ENCODE peak calls at places on chromosome 20, in ten cellular contexts. M is cardiac muscle cell; Z is HT1080; K is omental fat pad; B is NT2/D1; T is naive thymus-derived CD4-positive, alpha-beta T cell; X is breast epithelium; Y is mesenchymal stem cell; C is posterior vena cava; O is epithelial cell of proximal tubule. P is an unnamed sample.

GRCh38 chr20:59792300-59792699 is 141.1 kb downstream of the SYCP2 start:
- DNase-seq in B (no peak), Y (no peak), K (no peak), X (no peak), C (no peak), T (no peak), Z (no peak), M (no peak), O (no peak), P (no peak)

GRCh38 chr20:4949833-4950178 is 51.5 kb downstream of the SLC23A2 start:
- DNase-seq in X (no peak), T (no peak), K (no peak), B (no peak), M (peak), Z (no peak), C (no peak), Y (peak), O (no peak), P (no peak)

GRCh38 chr20:6140947-6141346 is 18.1 kb upstream of the FERMT1 start:
- DNase-seq in K (no peak), O (no peak), Y (peak), B (no peak), M (no peak), X (no peak), T (no peak), C (no peak), Z (peak), P (no peak)

GRCh38 chr20:44212792-44213191 is 2.2 kb upstream of the OSER1 start:
- DNase-seq in Y (no peak), K (no peak), Z (peak), T (no peak), O (no peak), X (no peak), B (no peak), M (no peak), C (no peak), P (no peak)

GRCh38 chr20:8229090-8229489 is 97.0 kb downstream of the PLCB1 start:
- DNase-seq in K (no peak), X (no peak), C (no peak), O (no peak), M (no peak), Z (no peak), Y (no peak), B (no peak), T (no peak), P (no peak)

GRCh38 chr20:11949711-11950110 is 32.0 kb downstream of the BTBD3 start:
- DNase-seq in X (no peak), O (no peak), T (no peak), M (no peak), Y (no peak), K (no peak), C (no peak), Z (no peak), B (no peak), P (no peak)

GRCh38 chr20:51120438-51120837 is 97.5 kb upstream of the KCNG1 start:
- DNase-seq in B (no peak), M (no peak), O (no peak), T (no peak), Z (no peak), Y (no peak), C (no peak), X (no peak), K (no peak), P (no peak)

GRCh38 chr20:5178046-5178445 is 51.2 kb downstream of the CDS2 start:
- DNase-seq in C (no peak), O (no peak), Y (no peak), K (no peak), B (no peak), X (no peak), M (no peak), Z (no peak), T (no peak), P (no peak)

GRCh38 chr20:39269031-39269461 is 306.9 kb downstream of the DHX35 start:
- DNase-seq in Z (peak), Y (peak), O (no peak), M (peak), X (peak), C (no peak), B (no peak), T (no peak), K (peak), P (peak)

GRCh38 chr20:45991616-45992015 is 17.1 kb upstream of the MMP9 start:
- DNase-seq in M (peak), O (no peak), C (no peak), T (no peak), X (no peak), Y (no peak), B (no peak), Z (no peak), K (no peak), P (no peak)

GRCh38 chr20:63980806-63981728 is at the start of gene PRPF6:
- DNase-seq in T (peak), M (peak), C (peak), Z (peak), Y (peak), K (peak), X (peak), O (no peak), B (peak), P (peak)

GRCh38 chr20:25077610-25078169 is 4.3 kb downstream of the VSX1 start:
- DNase-seq in T (no peak), Z (no peak), B (no peak), O (no peak), C (peak), Y (peak), M (peak), X (no peak), K (no peak), P (peak)

GRCh38 chr20:63896136-63896890 is 1.4 kb downstream of the DNAJC5 start:
- DNase-seq in B (no peak), O (no peak), T (peak), Y (peak), C (peak), Z (peak), M (peak), K (no peak), X (no peak), P (peak)

GRCh38 chr20:44614525-44614924 is 32.1 kb downstream of the PKIG start:
- DNase-seq in K (no peak), Y (no peak), O (no peak), B (no peak), T (no peak), C (peak), Z (no peak), X (no peak), M (no peak), P (no peak)

GRCh38 chr20:49312661-49313060 is 34.8 kb upstream of the ZNFX1 start:
- DNase-seq in T (no peak), K (no peak), X (no peak), B (no peak), Y (no peak), M (no peak), C (no peak), O (no peak), Z (no peak), P (no peak)

GRCh38 chr20:17460119-17460518 is 71.1 kb downstream of the BFSP1 start:
- DNase-seq in K (no peak), M (no peak), O (no peak), Z (peak), X (no peak), Y (no peak), B (no peak), C (no peak), T (no peak), P (no peak)

GRCh38 chr20:57860576-57860975 is 150.8 kb upstream of the PMEPA1 start:
- DNase-seq in K (no peak), M (no peak), B (no peak), O (no peak), C (no peak), Y (no peak), T (no peak), Z (no peak), X (no peak), P (no peak)

GRCh38 chr20:19335916-19336315 is 123.5 kb downstream of the SLC24A3 start:
- DNase-seq in Y (no peak), B (no peak), C (no peak), O (no peak), K (no peak), Z (no peak), T (no peak), M (no peak), X (no peak), P (no peak)

GRCh38 chr20:63315240-63315981 is 22.4 kb downstream of the COL20A1 start:
- DNase-seq in K (no peak), Z (no peak), C (peak), T (peak), M (no peak), X (no peak), O (no peak), Y (no peak), B (no peak), P (peak)

GRCh38 chr20:33673411-33674293 is 576 bp downstream of the NECAB3 start:
- DNase-seq in X (no peak), O (no peak), C (no peak), M (no peak), B (no peak), Y (peak), T (no peak), K (no peak), Z (no peak), P (peak)

GRCh38 chr20:59939052-59939878 is 840 bp downstream of the PPP1R3D start:
- DNase-seq in C (peak), O (no peak), Y (no peak), M (no peak), B (no peak), T (no peak), Z (no peak), X (no peak), K (no peak), P (peak)

GRCh38 chr20:17960927-17961599 is 7.5 kb downstream of the SNX5 start:
- DNase-seq in Z (no peak), T (no peak), O (no peak), C (no peak), X (no peak), Y (peak), M (peak), B (no peak), K (no peak), P (no peak)

GRCh38 chr20:1934162-1934561 is 39.0 kb downstream of the SIRPA start:
- DNase-seq in O (no peak), M (peak), T (no peak), Y (peak), B (no peak), X (no peak), C (peak), K (no peak), Z (peak), P (no peak)

GRCh38 chr20:8073024-8073832 is 53.7 kb upstream of the TMX4 start:
- DNase-seq in K (no peak), O (peak), M (peak), C (no peak), B (peak), Z (peak), X (no peak), T (peak), Y (peak), P (no peak)

GRCh38 chr20:37564388-37565133 is 36.9 kb upstream of the BLCAP start:
- DNase-seq in B (peak), M (peak), X (no peak), Z (peak), O (no peak), K (peak), C (peak), Y (peak), T (no peak), P (peak)

GRCh38 chr20:53748821-53749402 is 155.3 kb upstream of the ZNF217 start:
- DNase-seq in T (no peak), Y (peak), Z (no peak), M (peak), X (no peak), C (no peak), K (no peak), B (no peak), O (peak), P (no peak)

GRCh38 chr20:58481541-58482021 is 33.6 kb downstream of the APCDD1L start:
- DNase-seq in M (peak), C (peak), Y (peak), X (no peak), Z (no peak), T (no peak), O (no peak), B (peak), K (no peak), P (peak)

GRCh38 chr20:16096756-16097326 is 476.4 kb downstream of the KIF16B start:
- DNase-seq in M (no peak), Y (no peak), X (no peak), T (no peak), O (no peak), Z (no peak), K (no peak), C (no peak), B (no peak), P (no peak)

GRCh38 chr20:58706150-58706892 is 13.7 kb downstream of the NPEPL1 start:
- DNase-seq in Z (no peak), X (peak), B (no peak), K (no peak), M (no peak), O (no peak), C (peak), T (no peak), Y (no peak), P (no peak)

P was measured in retina.